ENCODE peak calls at places on chromosomes 11 and 22, in nine cellular contexts. B, F, Z, T, H, X, E, M and P are unnamed samples.

GRCh38 chr22:27472975-27473374 is 328.6 kb downstream of the MN1 start:
- DNase-seq in H (no peak), E (no peak), T (no peak), B (no peak), M (no peak), Z (no peak), X (no peak), F (no peak), P (no peak)

GRCh38 chr22:31230871-31231621 is 18.9 kb downstream of the LIMK2 start:
- DNase-seq in T (no peak), B (peak), H (peak), M (peak), F (peak), Z (peak), X (peak), E (no peak), P (peak)

GRCh38 chr11:8731647-8732188 is 49.1 kb downstream of the RPL27A start:
- DNase-seq in H (no peak), B (no peak), Z (no peak), M (no peak), F (no peak), T (no peak), X (no peak), E (no peak), P (no peak)

GRCh38 chr11:22930816-22931594 is 70.7 kb upstream of the CCDC179 start:
- DNase-seq in E (no peak), T (no peak), H (no peak), Z (no peak), F (no peak), B (no peak), X (no peak), M (no peak), P (no peak)

GRCh38 chr11:1777737-1778136 is 14.0 kb upstream of the CTSD start:
- DNase-seq in Z (peak), H (no peak), T (no peak), X (no peak), E (no peak), B (no peak), M (no peak), F (no peak), P (no peak)

GRCh38 chr11:19686234-19686633 is 26.4 kb upstream of the NAV2 start:
- DNase-seq in X (no peak), F (no peak), B (no peak), T (no peak), E (no peak), Z (no peak), M (no peak), H (no peak), P (no peak)

GRCh38 chr11:128776434-128777284 is 82.8 kb downstream of the FLI1 start:
- DNase-seq in Z (no peak), T (no peak), E (no peak), F (peak), H (peak), M (no peak), X (peak), B (no peak), P (no peak)

GRCh38 chr22:40487663-40488249 is 117.4 kb downstream of the SGSM3 start:
- DNase-seq in M (no peak), H (peak), X (no peak), F (peak), T (no peak), E (no peak), B (no peak), Z (no peak), P (no peak)

GRCh38 chr11:9736365-9736764 is 72.5 kb downstream of the SWAP70 start:
- DNase-seq in Z (no peak), X (no peak), B (no peak), T (no peak), E (no peak), H (no peak), M (no peak), F (no peak), P (no peak)

GRCh38 chr11:8763070-8763469 is 80.5 kb downstream of the RPL27A start:
- DNase-seq in F (no peak), E (no peak), X (no peak), Z (no peak), T (no peak), M (no peak), H (no peak), B (no peak), P (no peak)

GRCh38 chr11:122267602-122268001 is 151.6 kb upstream of the BLID start:
- DNase-seq in B (no peak), F (peak), X (no peak), T (no peak), Z (no peak), E (no peak), H (peak), M (no peak), P (no peak)

GRCh38 chr11:130828741-130829140 is 87.5 kb downstream of the SNX19 start:
- DNase-seq in T (no peak), M (no peak), B (no peak), E (no peak), H (no peak), Z (peak), X (no peak), F (no peak), P (no peak)

GRCh38 chr11:61352038-61352437 is 9.6 kb downstream of the CYB561A3 start:
- DNase-seq in M (no peak), H (no peak), X (no peak), E (no peak), F (no peak), T (no peak), B (no peak), Z (no peak), P (no peak)

GRCh38 chr22:32951807-32952153 is 106.4 kb downstream of the SYN3 start:
- DNase-seq in X (no peak), M (no peak), E (no peak), Z (no peak), H (no peak), T (no peak), F (no peak), B (no peak), P (no peak)

GRCh38 chr11:45925550-45925949 is 3.1 kb downstream of the LARGE2 start:
- DNase-seq in H (no peak), X (no peak), Z (no peak), E (no peak), M (no peak), T (no peak), B (no peak), F (no peak), P (no peak)

GRCh38 chr22:37259540-37260029 is 15.5 kb upstream of the RAC2 start:
- DNase-seq in M (no peak), F (peak), E (no peak), B (no peak), X (peak), T (no peak), Z (no peak), H (peak), P (no peak)

GRCh38 chr11:110069158-110069737 is 23.9 kb upstream of the ZC3H12C start:
- DNase-seq in B (peak), F (peak), H (peak), M (no peak), T (no peak), Z (no peak), X (peak), E (peak), P (peak)

GRCh38 chr11:43699879-43700278 is 19.3 kb downstream of the HSD17B12 start:
- DNase-seq in T (no peak), E (no peak), Z (no peak), X (no peak), H (no peak), B (no peak), F (no peak), M (no peak), P (no peak)

GRCh38 chr11:114236829-114237228 is 59.4 kb upstream of the NNMT start:
- DNase-seq in H (peak), Z (no peak), B (no peak), M (no peak), X (peak), E (no peak), T (no peak), F (no peak), P (no peak)

GRCh38 chr22:35205141-35205775 is 52.0 kb upstream of the HMGXB4 start:
- DNase-seq in T (no peak), Z (no peak), B (no peak), H (no peak), M (no peak), E (no peak), F (no peak), X (no peak), P (no peak)

GRCh38 chr11:69005183-69005630 is 7.8 kb downstream of the MRGPRF start:
- DNase-seq in E (peak), Z (peak), B (no peak), X (no peak), M (no peak), T (no peak), F (no peak), H (no peak), P (no peak)

GRCh38 chr22:46012881-46013281 is 35.9 kb upstream of the WNT7B start:
- DNase-seq in H (no peak), T (no peak), Z (peak), E (peak), X (no peak), M (no peak), F (no peak), B (no peak), P (no peak)

GRCh38 chr11:67266424-67267187 is at the start of gene GRK2:
- DNase-seq in H (peak), E (peak), F (peak), T (no peak), M (no peak), X (peak), B (no peak), Z (peak), P (no peak)

GRCh38 chr11:74870485-74870884 is 78.4 kb downstream of the XRRA1 start:
- DNase-seq in F (peak), H (peak), X (peak), B (no peak), Z (no peak), E (no peak), M (no peak), T (no peak), P (no peak)